ENCODE peak calls at places on chromosomes 13 and 19, in eight cellular contexts. D, T, E, Q, J, N, V and H are unnamed samples.

GRCh38 chr19:4861147-4861546 is 6.3 kb downstream of the PLIN3 start:
- DNase-seq in E (no peak), V (no peak), Q (no peak), N (no peak), T (no peak), D (no peak), J (no peak), H (no peak)

GRCh38 chr19:57559008-57559403 is 657 bp downstream of the ZNF550 start:
- DNase-seq in E (no peak), J (no peak), V (peak; percentile 18), Q (peak; percentile 38), D (peak; percentile 18), T (no peak), N (peak; percentile 41), H (peak; percentile 38)

GRCh38 chr19:45468159-45468651 is 409 bp downstream of the FOSB start:
- DNase-seq in V (no peak), J (peak; percentile 23), Q (no peak), E (no peak), D (no peak), T (peak; percentile 19), N (peak; percentile 44), H (no peak)

GRCh38 chr19:20661150-20661819 is at the start of gene ZNF626:
- DNase-seq in N (peak; percentile 99), E (peak; percentile 98), D (peak; percentile 97), V (peak; percentile 93), J (peak; percentile 82), Q (no peak), T (peak; percentile 86), H (peak; percentile 82)

GRCh38 chr13:27915301-27916207 is 4.2 kb upstream of the PDX1 start:
- DNase-seq in N (no peak), D (no peak), E (no peak), V (no peak), T (no peak), J (no peak), Q (no peak), H (no peak)

GRCh38 chr19:39137131-39137530 is 11.5 kb downstream of the PAK4 start:
- DNase-seq in J (no peak), D (no peak), T (no peak), Q (no peak), V (no peak), N (no peak), E (no peak), H (no peak)

GRCh38 chr19:7526093-7526929 is 3.9 kb downstream of the MCOLN1 start:
- DNase-seq in J (no peak), T (no peak), E (no peak), N (no peak), D (no peak), Q (no peak), V (no peak), H (no peak)

GRCh38 chr19:54469496-54469934 is 3.6 kb downstream of the CDC42EP5 start:
- DNase-seq in E (peak; percentile 68), T (no peak), V (peak; percentile 74), J (no peak), D (no peak), Q (no peak), N (no peak), H (no peak)

GRCh38 chr13:51689597-51689996 is 105.3 kb downstream of the WDFY2 start:
- DNase-seq in J (no peak), E (no peak), Q (no peak), T (no peak), N (no peak), D (no peak), V (no peak), H (no peak)

GRCh38 chr19:29539131-29539530 is 13.3 kb downstream of the VSTM2B start:
- DNase-seq in N (no peak), V (no peak), T (no peak), J (no peak), Q (no peak), E (no peak), D (no peak), H (no peak)

GRCh38 chr19:7197760-7198696 is 96.2 kb downstream of the INSR start:
- DNase-seq in J (peak; percentile 84), N (peak; percentile 97), V (peak; percentile 93), T (peak; percentile 76), E (peak; percentile 96), D (peak; percentile 87), Q (peak; percentile 72), H (peak; percentile 96)

GRCh38 chr13:80047406-80047805 is 293.5 kb downstream of the SPRY2 start:
- DNase-seq in D (no peak), E (no peak), N (no peak), J (no peak), V (no peak), T (no peak), Q (no peak), H (no peak)

GRCh38 chr19:2603320-2603719 is 99.2 kb downstream of the GNG7 start:
- DNase-seq in V (peak; percentile 70), D (peak; percentile 57), J (no peak), N (peak; percentile 42), Q (no peak), E (peak; percentile 85), T (no peak), H (no peak)

GRCh38 chr13:76597868-76598267 is 288.3 kb downstream of the KCTD12 start:
- DNase-seq in T (no peak), J (no peak), N (no peak), Q (no peak), D (no peak), V (no peak), E (no peak), H (no peak)

DNA sequence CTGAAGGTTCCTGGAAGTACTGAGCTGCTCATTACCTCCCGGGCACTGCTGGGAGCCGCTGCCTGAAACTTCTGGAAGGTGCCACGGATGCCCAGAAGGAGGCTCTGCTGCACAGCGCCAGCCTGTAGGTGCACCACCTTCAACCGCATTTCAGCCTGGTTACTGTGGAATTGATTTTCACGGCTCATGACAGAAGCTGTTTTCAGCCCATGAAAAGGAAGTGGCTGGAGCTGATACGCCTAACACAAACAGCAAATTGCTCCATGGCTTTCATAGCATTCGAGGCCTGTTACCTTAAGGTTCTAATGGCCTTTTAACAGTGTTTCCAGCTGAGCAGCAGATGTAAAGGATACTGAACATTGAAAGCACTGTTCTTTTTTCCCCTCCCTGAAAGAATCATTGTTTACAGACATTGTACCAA is 22.0 kb downstream of the GPC6 start:
- DNase-seq in E (peak; percentile 75), V (no peak), D (peak; percentile 61), T (peak; percentile 24), N (peak; percentile 71), J (no peak), Q (no peak), H (no peak)
- TF ChIP-seq CTCF in E (peak; percentile 33), V (peak; percentile 13), D (no peak), T (peak; percentile 54), N (peak; percentile 45), J (no peak), Q (peak; percentile 16), H (peak; percentile 29)

DNA sequence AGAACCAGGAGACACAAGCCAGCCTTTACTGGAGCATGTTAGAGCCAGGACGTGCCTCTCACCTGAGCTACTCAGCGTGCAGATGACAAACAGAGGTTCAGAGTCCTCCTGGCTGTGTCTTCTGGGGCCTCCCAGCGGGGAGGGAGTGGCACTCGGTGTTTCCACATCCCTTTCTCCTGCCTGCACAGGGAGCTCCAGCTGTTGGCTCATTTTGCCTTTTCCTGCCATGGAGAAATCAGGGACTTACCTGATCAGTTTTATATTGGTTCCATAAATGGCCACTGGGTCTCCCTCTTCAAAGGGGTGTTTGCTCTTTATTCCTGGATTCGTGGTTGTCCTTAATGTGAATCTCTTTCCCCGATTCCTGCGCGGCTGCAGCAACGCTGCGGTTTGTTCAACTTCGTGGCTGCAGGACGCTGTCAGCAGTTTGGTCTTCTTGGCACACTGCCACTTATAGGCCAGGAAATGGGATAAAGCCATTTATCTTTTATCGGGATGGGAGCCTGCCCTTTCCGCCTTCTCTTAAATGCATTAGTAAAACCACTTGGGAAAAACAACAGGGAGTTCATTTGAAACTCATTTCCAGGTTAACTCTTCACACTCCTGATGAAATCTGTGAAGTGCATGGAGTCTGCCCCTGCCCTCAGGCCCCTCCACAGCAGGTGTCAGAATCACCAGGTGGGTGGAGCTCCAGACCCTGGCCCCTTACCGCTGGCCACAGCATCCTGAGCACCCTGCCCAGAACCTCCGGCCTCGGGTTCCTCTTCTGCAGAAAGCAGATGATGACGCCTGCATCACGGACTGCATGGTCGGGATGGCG is 39.8 kb upstream of the MCF2L start:
- DNase-seq in T (no peak), J (no peak), E (no peak), V (no peak), D (no peak), Q (no peak), N (no peak), H (no peak)
- TF ChIP-seq CTCF in T (no peak), J (no peak), E (no peak), V (no peak), D (no peak), Q (no peak), N (no peak), H (no peak)

GRCh38 chr19:16831531-16831930 is 2.3 kb downstream of the SIN3B start:
- DNase-seq in Q (no peak), T (no peak), N (no peak), V (no peak), D (no peak), J (no peak), E (no peak), H (no peak)
- TF ChIP-seq CTCF in Q (no peak), T (no peak), N (no peak), V (no peak), D (no peak), J (no peak), E (no peak), H (no peak)

DNA sequence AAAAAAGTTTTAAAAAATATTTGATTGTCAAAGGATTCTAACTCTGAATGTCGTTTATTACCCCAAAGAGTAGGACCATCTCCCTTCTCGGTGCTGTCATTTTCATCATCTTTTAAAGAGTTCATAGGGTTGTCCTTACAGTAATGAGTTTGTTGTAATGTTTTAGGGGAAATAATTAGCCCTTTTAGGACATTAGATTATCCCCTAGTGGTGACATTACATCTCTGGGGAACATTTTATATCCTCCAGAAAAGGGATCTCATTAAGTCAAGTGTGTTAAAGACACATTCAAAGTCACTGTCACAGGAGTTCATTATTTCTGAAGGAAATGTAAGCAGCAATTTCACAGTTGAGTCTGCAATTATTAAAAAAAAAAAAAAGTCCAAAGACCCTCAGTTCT is 99.3 kb upstream of the GJB6 start:
- DNase-seq in D (no peak), J (no peak), T (no peak), V (no peak), E (no peak), N (no peak), Q (no peak), H (no peak)
- TF ChIP-seq CTCF in D (no peak), J (no peak), T (no peak), V (no peak), E (no peak), N (no peak), Q (no peak), H (no peak)

GRCh38 chr13:104773775-104774174 is 1707.6 kb upstream of the SLC10A2 start:
- DNase-seq in E (no peak), V (no peak), J (no peak), N (peak; percentile 68), Q (peak; percentile 1), T (no peak), D (no peak), H (peak; percentile 16)
- TF ChIP-seq CTCF in E (peak; percentile 31), V (peak; percentile 61), J (peak; percentile 57), N (peak; percentile 74), Q (peak; percentile 31), T (peak; percentile 72), D (peak; percentile 52), H (peak; percentile 62)

GRCh38 chr19:35931874-35932202 is 4.3 kb upstream of the LRFN3 start:
- DNase-seq in J (no peak), V (no peak), E (no peak), T (no peak), N (no peak), D (no peak), Q (no peak), H (no peak)
- TF ChIP-seq CTCF in J (no peak), V (peak; percentile 10), E (no peak), T (peak; percentile 8), N (no peak), D (peak; percentile 6), Q (peak; percentile 43), H (peak; percentile 9)